ENCODE peak calls at places on chromosomes 5 and 9, in eight cellular contexts. M, W, Q, X, P, T, N and V are unnamed samples.

GRCh38 chr5:179624841-179625271 is 1.4 kb upstream of the HNRNPH1 start:
- DNase-seq in W (peak; percentile 52), X (no peak), P (no peak), T (no peak), Q (no peak), M (no peak), N (no peak), V (no peak)

GRCh38 chr5:53479656-53480473 is 564 bp upstream of the FST start:
- DNase-seq in N (peak; percentile 65), X (no peak), T (no peak), W (no peak), P (peak; percentile 68), M (peak; percentile 46), Q (no peak), V (no peak)

GRCh38 chr5:72228957-72229356 is 91.1 kb downstream of the MRPS27 start:
- DNase-seq in Q (no peak), N (no peak), W (no peak), P (no peak), T (no peak), X (no peak), M (no peak), V (no peak)

GRCh38 chr5:84494453-84494852 is 109.8 kb upstream of the EDIL3 start:
- DNase-seq in Q (no peak), N (no peak), W (no peak), P (no peak), X (no peak), M (peak; percentile 67), T (no peak), V (no peak)

GRCh38 chr9:128296340-128297220 is 20.5 kb downstream of the SWI5 start:
- DNase-seq in M (no peak), Q (no peak), N (no peak), T (no peak), X (no peak), P (no peak), W (no peak), V (no peak)

GRCh38 chr5:90434116-90434714 is 24.7 kb upstream of the CETN3 start:
- DNase-seq in Q (peak; percentile 39), P (peak; percentile 64), M (peak; percentile 65), T (peak; percentile 31), N (peak; percentile 76), W (peak; percentile 2), X (peak; percentile 22), V (no peak)

GRCh38 chr5:150593996-150594395 is 46.5 kb upstream of the SYNPO start:
- DNase-seq in Q (no peak), T (no peak), N (no peak), P (no peak), M (no peak), W (no peak), X (no peak), V (no peak)

GRCh38 chr5:133664422-133664821 is 52.1 kb upstream of the FSTL4 start:
- DNase-seq in P (no peak), M (no peak), T (peak; percentile 12), X (no peak), Q (no peak), N (no peak), W (peak; percentile 97), V (peak; percentile 11)

GRCh38 chr9:73011346-73011745 is 58.5 kb upstream of the ALDH1A1 start:
- DNase-seq in T (no peak), X (no peak), Q (no peak), N (no peak), P (no peak), M (peak; percentile 68), W (no peak), V (no peak)

GRCh38 chr5:68239485-68239884 is 23.9 kb downstream of the PIK3R1 start:
- DNase-seq in T (no peak), M (peak; percentile 81), P (peak; percentile 84), X (peak; percentile 72), N (no peak), W (no peak), Q (peak; percentile 27), V (no peak)

GRCh38 chr5:643811-644271 is 31.7 kb downstream of the CEP72 start:
- DNase-seq in W (no peak), Q (no peak), M (no peak), P (no peak), X (no peak), N (no peak), T (no peak), V (no peak)

GRCh38 chr5:72314571-72315172 is 5.4 kb downstream of the MRPS27 start:
- DNase-seq in T (no peak), N (peak; percentile 57), X (no peak), P (no peak), W (no peak), M (peak; percentile 87), Q (no peak), V (no peak)

GRCh38 chr5:137342764-137343163 is 156.4 kb downstream of the SPOCK1 start:
- DNase-seq in W (peak; percentile 38), P (no peak), M (no peak), N (peak; percentile 7), Q (no peak), X (no peak), T (no peak), V (no peak)

GRCh38 chr5:50853151-50853550 is 186.7 kb downstream of the PARP8 start:
- DNase-seq in X (peak; percentile 59), W (no peak), M (no peak), N (no peak), P (no peak), T (no peak), Q (no peak), V (no peak)

GRCh38 chr5:11248958-11249357 is 487.9 kb upstream of the DAP start:
- DNase-seq in T (no peak), M (no peak), W (no peak), Q (no peak), X (no peak), P (no peak), N (no peak), V (no peak)

GRCh38 chr5:126354012-126354856 is 69.0 kb upstream of the GRAMD2B start:
- DNase-seq in X (no peak), W (peak; percentile 96), N (peak; percentile 62), Q (no peak), M (peak; percentile 97), T (peak; percentile 64), P (no peak), V (no peak)

GRCh38 chr5:88934401-88934800 is 51.4 kb upstream of the MEF2C start:
- DNase-seq in X (no peak), W (no peak), N (no peak), T (no peak), M (no peak), Q (no peak), P (no peak), V (no peak)

GRCh38 chr5:172412724-172413260 is 41.5 kb downstream of the SH3PXD2B start:
- DNase-seq in W (no peak), N (no peak), M (peak; percentile 98), T (no peak), X (peak; percentile 11), P (peak; percentile 65), Q (no peak), V (peak; percentile 69)

GRCh38 chr9:19306568-19306967 is 73.5 kb downstream of the RPS6 start:
- DNase-seq in W (no peak), N (no peak), T (no peak), M (no peak), X (no peak), Q (no peak), P (no peak), V (no peak)

GRCh38 chr5:55983986-55984385 is 10.8 kb downstream of the IL6ST start:
- DNase-seq in N (no peak), X (no peak), T (no peak), W (no peak), P (no peak), M (no peak), Q (no peak), V (no peak)

GRCh38 chr5:101393795-101394450 is 490.8 kb upstream of the ST8SIA4 start:
- DNase-seq in Q (no peak), M (no peak), T (no peak), X (no peak), W (no peak), P (no peak), N (no peak), V (no peak)

GRCh38 chr9:20041717-20042116 is 252.9 kb upstream of the SLC24A2 start:
- DNase-seq in P (no peak), W (no peak), M (no peak), Q (no peak), T (no peak), X (no peak), N (no peak), V (no peak)

GRCh38 chr5:84383296-84383815 is 1.3 kb downstream of the EDIL3 start:
- DNase-seq in X (no peak), Q (no peak), N (no peak), T (no peak), W (no peak), P (no peak), M (no peak), V (no peak)

GRCh38 chr5:148831590-148832565 is 5.5 kb downstream of the ADRB2 start:
- DNase-seq in N (no peak), X (no peak), T (no peak), M (no peak), Q (no peak), P (no peak), W (no peak), V (no peak)

GRCh38 chr5:54249210-54250028 is 61.0 kb downstream of the ARL15 start:
- DNase-seq in T (no peak), P (peak; percentile 61), W (no peak), X (no peak), Q (no peak), N (peak; percentile 52), M (no peak), V (no peak)

GRCh38 chr5:153896701-153897100 is 142.0 kb downstream of the FAM114A2 start:
- DNase-seq in Q (no peak), T (no peak), X (peak; percentile 4), W (no peak), M (peak; percentile 17), P (no peak), N (no peak), V (no peak)